ENCODE peak calls at places on chromosomes 1 and 21, in nine cellular contexts. One of them, this sample, is unnamed.

GRCh38 chr1:241503444-241503843 is 16.1 kb downstream of the FH start:
- DNase-seq in uterus: no peak
- DNase-seq in iPS DF 19.7: no peak
- DNase-seq in NCI-H1105 treated with DMSO at 0.1 percent for 48 hours: no peak
- DNase-seq in fibroblast of pulmonary artery: no peak
- DNase-seq in foreskin fibroblast: no peak
- DNase-seq in fibroblast of lung: no peak
- DNase-seq in NAMALWA: no peak
- DNase-seq in right cardiac atrium: no peak
- DNase-seq in this sample: no peak

GRCh38 chr1:8702121-8702520 is 115.3 kb downstream of the RERE start:
- DNase-seq in uterus: no peak
- DNase-seq in iPS DF 19.7: peak
- DNase-seq in NCI-H1105 treated with DMSO at 0.1 percent for 48 hours: peak
- DNase-seq in fibroblast of pulmonary artery: peak
- DNase-seq in foreskin fibroblast: no peak
- DNase-seq in fibroblast of lung: peak
- DNase-seq in NAMALWA: peak
- DNase-seq in right cardiac atrium: peak
- DNase-seq in this sample: peak

GRCh38 chr1:218395916-218396315 is 50.8 kb downstream of the TGFB2 start:
- DNase-seq in uterus: no peak
- DNase-seq in iPS DF 19.7: no peak
- DNase-seq in NCI-H1105 treated with DMSO at 0.1 percent for 48 hours: no peak
- DNase-seq in fibroblast of pulmonary artery: no peak
- DNase-seq in foreskin fibroblast: no peak
- DNase-seq in fibroblast of lung: no peak
- DNase-seq in NAMALWA: no peak
- DNase-seq in right cardiac atrium: no peak
- DNase-seq in this sample: no peak

GRCh38 chr1:206803221-206803730 is 31.0 kb upstream of the IL10 start:
- DNase-seq in uterus: no peak
- DNase-seq in iPS DF 19.7: no peak
- DNase-seq in NCI-H1105 treated with DMSO at 0.1 percent for 48 hours: no peak
- DNase-seq in fibroblast of pulmonary artery: peak
- DNase-seq in foreskin fibroblast: no peak
- DNase-seq in fibroblast of lung: no peak
- DNase-seq in NAMALWA: no peak
- DNase-seq in right cardiac atrium: no peak
- DNase-seq in this sample: no peak

GRCh38 chr1:50332941-50333594 is 90.2 kb downstream of the DMRTA2 start:
- DNase-seq in uterus: peak
- DNase-seq in iPS DF 19.7: no peak
- DNase-seq in NCI-H1105 treated with DMSO at 0.1 percent for 48 hours: no peak
- DNase-seq in fibroblast of pulmonary artery: peak
- DNase-seq in foreskin fibroblast: peak
- DNase-seq in fibroblast of lung: peak
- DNase-seq in NAMALWA: peak
- DNase-seq in right cardiac atrium: peak
- DNase-seq in this sample: peak

GRCh38 chr1:172069535-172069934 is 228.2 kb downstream of the DNM3 start:
- DNase-seq in uterus: peak
- DNase-seq in iPS DF 19.7: no peak
- DNase-seq in NCI-H1105 treated with DMSO at 0.1 percent for 48 hours: no peak
- DNase-seq in fibroblast of pulmonary artery: peak
- DNase-seq in foreskin fibroblast: peak
- DNase-seq in fibroblast of lung: peak
- DNase-seq in NAMALWA: no peak
- DNase-seq in right cardiac atrium: no peak
- DNase-seq in this sample: no peak

GRCh38 chr1:177744906-177745305 is 225.0 kb downstream of the SEC16B start:
- DNase-seq in uterus: no peak
- DNase-seq in iPS DF 19.7: no peak
- DNase-seq in NCI-H1105 treated with DMSO at 0.1 percent for 48 hours: no peak
- DNase-seq in fibroblast of pulmonary artery: no peak
- DNase-seq in foreskin fibroblast: no peak
- DNase-seq in fibroblast of lung: no peak
- DNase-seq in NAMALWA: no peak
- DNase-seq in right cardiac atrium: no peak
- DNase-seq in this sample: no peak

GRCh38 chr1:208080396-208081276 is 163.5 kb downstream of the PLXNA2 start:
- DNase-seq in uterus: no peak
- DNase-seq in iPS DF 19.7: no peak
- DNase-seq in NCI-H1105 treated with DMSO at 0.1 percent for 48 hours: no peak
- DNase-seq in fibroblast of pulmonary artery: no peak
- DNase-seq in foreskin fibroblast: no peak
- DNase-seq in fibroblast of lung: no peak
- DNase-seq in NAMALWA: no peak
- DNase-seq in right cardiac atrium: no peak
- DNase-seq in this sample: no peak

GRCh38 chr1:28538286-28538685 is 14.6 kb upstream of the TRNAU1AP start:
- DNase-seq in uterus: no peak
- DNase-seq in iPS DF 19.7: no peak
- DNase-seq in NCI-H1105 treated with DMSO at 0.1 percent for 48 hours: no peak
- DNase-seq in fibroblast of pulmonary artery: no peak
- DNase-seq in foreskin fibroblast: no peak
- DNase-seq in fibroblast of lung: no peak
- DNase-seq in NAMALWA: no peak
- DNase-seq in right cardiac atrium: no peak
- DNase-seq in this sample: no peak

GRCh38 chr1:88052162-88052561 is 631.9 kb upstream of the PKN2 start:
- DNase-seq in uterus: no peak
- DNase-seq in iPS DF 19.7: no peak
- DNase-seq in NCI-H1105 treated with DMSO at 0.1 percent for 48 hours: no peak
- DNase-seq in fibroblast of pulmonary artery: no peak
- DNase-seq in foreskin fibroblast: no peak
- DNase-seq in fibroblast of lung: no peak
- DNase-seq in NAMALWA: no peak
- DNase-seq in right cardiac atrium: no peak
- DNase-seq in this sample: no peak

GRCh38 chr1:222369991-222370910 is 177.7 kb downstream of the HHIPL2 start:
- DNase-seq in uterus: no peak
- DNase-seq in iPS DF 19.7: no peak
- DNase-seq in NCI-H1105 treated with DMSO at 0.1 percent for 48 hours: no peak
- DNase-seq in fibroblast of pulmonary artery: peak
- DNase-seq in foreskin fibroblast: peak
- DNase-seq in fibroblast of lung: peak
- DNase-seq in NAMALWA: no peak
- DNase-seq in right cardiac atrium: no peak
- DNase-seq in this sample: no peak

GRCh38 chr21:15355066-15355465 is 290.3 kb upstream of the NRIP1 start:
- DNase-seq in uterus: no peak
- DNase-seq in iPS DF 19.7: no peak
- DNase-seq in NCI-H1105 treated with DMSO at 0.1 percent for 48 hours: no peak
- DNase-seq in fibroblast of pulmonary artery: peak
- DNase-seq in foreskin fibroblast: no peak
- DNase-seq in fibroblast of lung: no peak
- DNase-seq in NAMALWA: no peak
- DNase-seq in right cardiac atrium: no peak
- DNase-seq in this sample: no peak

This sample was measured in OCI-M1.